ENCODE peak calls at places on chromosomes 13 and 19, in seven cellular contexts. L, J, I, G, N, M and W are unnamed samples.

GRCh38 chr19:16197188-16197621 is 506 bp upstream of the AP1M1 start:
- DNase-seq in J (no peak), N (no peak), G (peak), I (no peak), L (no peak), M (peak), W (no peak)

GRCh38 chr13:94602467-94602866 is 810 bp downstream of the GPR180 start:
- DNase-seq in L (no peak), G (no peak), J (no peak), M (no peak), I (no peak), N (no peak), W (no peak)

GRCh38 chr19:32168606-32169005 is 176.8 kb upstream of the ZNF507 start:
- DNase-seq in L (no peak), M (no peak), G (no peak), N (no peak), J (no peak), I (no peak), W (peak)

GRCh38 chr19:43749898-43750297 is 4.9 kb downstream of the SMG9 start:
- DNase-seq in J (no peak), L (no peak), N (no peak), I (no peak), M (no peak), G (no peak), W (no peak)

GRCh38 chr13:60303166-60303565 is 93.9 kb upstream of the TDRD3 start:
- DNase-seq in M (no peak), J (no peak), L (no peak), N (no peak), I (no peak), G (no peak), W (no peak)

GRCh38 chr19:47729468-47729798 is 15.9 kb upstream of the NOP53 start:
- DNase-seq in N (peak), I (peak), L (peak), M (peak), G (peak), J (no peak), W (no peak)

GRCh38 chr13:27360562-27360961 is 63.9 kb upstream of the GTF3A start:
- DNase-seq in L (no peak), N (no peak), I (peak), J (no peak), G (no peak), M (no peak), W (no peak)

GRCh38 chr13:112010714-112011113 is 56.2 kb upstream of the SOX1 start:
- DNase-seq in G (no peak), M (no peak), I (no peak), L (no peak), J (no peak), N (no peak), W (no peak)

GRCh38 chr19:29239220-29239776 is 26.3 kb upstream of the UQCRFS1 start:
- DNase-seq in M (no peak), I (no peak), G (no peak), L (no peak), N (no peak), J (no peak), W (no peak)

GRCh38 chr19:29006057-29006735 is 206.8 kb downstream of the UQCRFS1 start:
- DNase-seq in G (no peak), N (no peak), J (no peak), I (no peak), L (no peak), M (peak), W (no peak)

GRCh38 chr19:45973564-45974338 is at the start of gene NOVA2:
- DNase-seq in N (peak), M (peak), L (peak), G (peak), J (no peak), I (peak), W (peak)

GRCh38 chr13:59332966-59333365 is 830.8 kb downstream of the DIAPH3 start:
- DNase-seq in L (no peak), J (no peak), G (no peak), N (no peak), I (no peak), M (no peak), W (no peak)

GRCh38 chr19:55452381-55453325 is 8.8 kb downstream of the ISOC2 start:
- DNase-seq in L (peak), G (peak), J (no peak), I (peak), M (peak), N (no peak), W (peak)

GRCh38 chr19:18830488-18830887 is 1.3 kb upstream of the UPF1 start:
- DNase-seq in J (no peak), N (no peak), M (no peak), L (no peak), G (no peak), I (no peak), W (no peak)

GRCh38 chr19:18833141-18833476 is 1.4 kb downstream of the UPF1 start:
- DNase-seq in M (no peak), L (no peak), I (no peak), G (no peak), N (no peak), J (no peak), W (no peak)

GRCh38 chr19:18833849-18834643 is 2.3 kb downstream of the UPF1 start:
- DNase-seq in L (no peak), I (no peak), M (no peak), G (no peak), N (no peak), J (no peak), W (no peak)

GRCh38 chr19:18832331-18833140 is 777 bp downstream of the UPF1 start:
- DNase-seq in N (peak), L (peak), J (no peak), M (no peak), G (no peak), I (peak), W (peak)

DNA sequence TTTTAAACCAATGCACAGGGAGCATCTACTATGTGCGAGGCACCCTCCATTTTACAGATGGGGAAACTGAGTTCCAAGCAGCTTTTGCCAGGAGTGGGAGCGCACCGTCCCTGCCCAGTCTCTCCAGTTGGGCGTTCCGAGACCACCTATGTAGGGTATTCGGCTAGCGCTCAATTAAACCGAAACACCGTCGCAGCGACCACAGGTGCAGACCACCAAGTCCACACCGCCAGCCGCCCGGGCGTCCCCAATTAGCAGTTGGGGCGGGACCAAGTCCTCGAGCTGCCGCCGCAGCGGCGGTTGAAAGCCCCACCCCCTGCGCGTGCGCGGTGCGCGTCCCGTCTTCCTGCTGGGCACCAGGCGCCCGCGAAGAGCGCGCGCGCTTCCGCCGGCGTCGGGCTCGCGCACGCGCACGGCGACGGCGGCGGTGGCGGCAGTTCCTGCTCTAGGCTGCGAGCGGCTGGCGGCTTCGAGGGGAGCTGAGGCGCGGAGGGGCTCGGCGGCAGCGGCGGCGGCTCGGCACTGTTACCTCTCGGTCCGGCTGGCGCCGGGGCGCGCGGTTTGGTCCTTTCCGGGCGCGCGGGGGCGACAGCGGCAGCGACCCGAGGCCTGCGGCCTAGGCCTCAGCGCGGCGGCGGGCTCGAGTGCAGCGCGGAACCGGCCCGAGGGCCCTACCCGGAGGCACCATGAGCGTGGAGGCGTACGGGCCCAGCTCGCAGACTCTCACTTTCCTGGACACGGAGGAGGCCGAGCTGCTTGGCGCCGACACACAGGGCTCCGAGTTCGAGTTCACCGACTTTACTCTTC is at the start of gene UPF1:
- DNase-seq in L (peak), I (peak), N (peak), G (peak), M (peak), J (peak), W (peak)
- TF ChIP-seq CTCF in L (peak), I (no peak), N (no peak), G (peak), M (no peak), J (no peak), W (peak)

GRCh38 chr19:19033176-19033425 is 216 bp downstream of the SUGP2 start:
- DNase-seq in I (no peak), L (no peak), M (no peak), J (no peak), G (no peak), N (no peak), W (no peak)

GRCh38 chr19:19034204-19034624 is 811 bp downstream of the ARMC6 start:
- DNase-seq in J (peak), N (peak), M (peak), I (peak), L (peak), G (no peak), W (no peak)

GRCh38 chr19:19028526-19028925 is 4.8 kb downstream of the SUGP2 start:
- DNase-seq in I (no peak), J (no peak), N (no peak), G (no peak), L (no peak), M (no peak), W (no peak)

GRCh38 chr19:19033426-19034203 is at the start of the genes ARMC6 and SUGP2:
- DNase-seq in N (peak), L (peak), I (peak), G (peak), M (peak), J (peak), W (peak)

DNA sequence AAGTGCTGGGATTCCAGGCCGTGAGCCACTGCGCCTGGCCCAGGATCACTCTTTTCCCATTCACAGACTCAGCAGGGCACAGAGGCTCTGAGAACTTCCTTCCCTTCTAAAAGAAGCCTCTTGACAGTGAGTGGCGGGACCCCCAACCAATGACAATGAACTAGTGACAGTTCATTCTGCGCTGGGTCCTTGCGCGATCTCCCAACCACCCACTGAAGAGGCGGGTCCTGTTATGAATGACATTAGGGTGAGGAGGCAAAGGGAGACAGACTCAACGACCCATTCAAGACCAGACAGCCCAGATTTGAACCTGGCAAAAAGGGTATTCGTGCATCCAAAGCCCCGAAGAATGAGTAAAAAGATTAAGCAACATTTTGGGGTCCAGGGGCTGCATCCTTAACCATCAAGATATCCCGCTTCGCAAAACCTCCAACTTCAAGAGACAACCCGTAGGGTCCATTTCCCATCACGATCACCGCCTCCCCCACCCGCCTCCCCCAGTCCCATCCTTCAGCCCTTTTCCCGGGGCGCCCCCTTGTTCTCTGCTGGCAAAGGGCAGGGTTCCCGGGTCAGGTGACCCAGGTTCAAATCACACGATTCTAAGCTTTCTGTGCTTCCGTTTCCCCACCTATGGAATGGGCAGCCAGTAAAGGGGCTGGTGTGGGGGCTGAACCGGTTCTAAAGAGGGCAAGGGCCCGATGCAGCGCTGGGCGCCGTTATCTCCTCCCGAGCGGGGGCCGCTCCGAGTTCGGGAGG is 719 bp downstream of the SUGP2 start:
- DNase-seq in G (peak), M (peak), I (peak), L (peak), N (peak), J (peak), W (no peak)
- TF ChIP-seq CTCF in G (no peak), M (no peak), I (no peak), L (no peak), N (no peak), J (no peak), W (no peak)

GRCh38 chr19:5478241-5478924 is 23.2 kb downstream of the ZNRF4 start:
- DNase-seq in N (no peak), G (no peak), I (no peak), L (no peak), M (no peak), J (no peak), W (no peak)

GRCh38 chr19:5481957-5482356 is 26.7 kb downstream of the ZNRF4 start:
- DNase-seq in M (no peak), I (no peak), L (no peak), G (no peak), N (no peak), J (no peak), W (no peak)

GRCh38 chr19:5478925-5479588 is 23.8 kb downstream of the ZNRF4 start:
- DNase-seq in M (no peak), I (no peak), L (no peak), J (no peak), G (no peak), N (no peak), W (no peak)

GRCh38 chr19:5479958-5480357 is 24.7 kb downstream of the ZNRF4 start:
- DNase-seq in N (no peak), M (no peak), J (no peak), G (no peak), I (no peak), L (no peak), W (no peak)

DNA sequence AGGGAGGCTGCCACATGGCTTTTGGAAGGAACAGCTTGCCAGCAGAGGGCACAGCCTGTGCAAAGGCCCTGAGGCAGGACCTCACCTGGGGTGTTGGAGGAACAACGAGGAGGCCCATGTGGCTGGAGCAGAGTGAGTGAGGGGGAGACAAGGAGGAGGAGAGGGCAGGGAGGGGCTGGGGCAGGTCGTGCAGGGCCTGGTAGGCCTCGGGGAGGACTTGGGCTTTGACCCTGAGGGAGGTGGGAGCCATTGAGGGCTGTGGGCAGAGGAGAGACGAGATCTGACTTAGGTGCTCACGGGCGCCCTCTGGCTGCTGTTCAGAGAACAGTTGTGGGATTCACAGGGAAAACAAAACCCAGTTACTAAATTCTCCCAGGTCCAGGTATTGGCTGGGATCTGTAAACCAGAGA is 25.2 kb downstream of the ZNRF4 start:
- DNase-seq in N (peak), L (no peak), I (peak), J (peak), M (no peak), G (no peak), W (no peak)
- TF ChIP-seq CTCF in N (peak), L (peak), I (peak), J (peak), M (peak), G (peak), W (peak)

GRCh38 chr13:66691149-66691548 is 539.0 kb downstream of the PCDH9 start:
- DNase-seq in N (no peak), L (no peak), J (no peak), G (no peak), I (no peak), M (no peak), W (no peak)

GRCh38 chr13:66689628-66690027 is 540.5 kb downstream of the PCDH9 start:
- DNase-seq in I (peak), L (no peak), G (no peak), J (no peak), M (peak), N (no peak), W (no peak)

GRCh38 chr13:66693656-66694055 is 536.5 kb downstream of the PCDH9 start:
- DNase-seq in G (no peak), J (no peak), N (no peak), M (no peak), L (no peak), I (no peak), W (no peak)

DNA sequence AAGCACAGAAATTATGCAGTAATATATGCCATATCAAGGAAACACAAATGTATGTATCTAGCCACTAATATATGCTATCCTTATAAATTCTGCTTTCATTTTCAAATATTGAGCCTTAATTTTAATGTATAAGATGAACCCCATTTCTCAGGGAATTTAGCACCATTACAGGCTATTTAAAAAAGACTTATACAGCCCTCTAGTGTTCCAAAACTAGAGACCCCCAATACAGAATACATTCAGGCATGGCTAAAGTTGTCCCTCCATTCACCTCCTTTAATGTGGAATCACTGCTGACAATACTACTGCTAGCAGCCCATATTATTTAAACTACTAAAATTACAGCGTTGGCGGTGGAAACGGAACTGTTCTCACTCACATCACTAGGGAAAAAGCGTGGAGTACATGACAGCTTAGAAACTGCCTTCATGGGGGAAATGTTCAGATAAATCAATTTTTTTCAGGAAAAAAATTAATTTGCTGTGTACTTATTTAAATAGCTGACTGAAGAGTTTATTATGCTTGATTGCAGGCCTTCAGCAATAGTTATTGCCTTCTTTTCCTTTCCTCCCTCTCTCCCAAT is 541.0 kb downstream of the PCDH9 start:
- DNase-seq in G (no peak), N (no peak), I (peak), L (no peak), M (peak), J (no peak), W (no peak)
- TF ChIP-seq CTCF in G (no peak), N (no peak), I (peak), L (peak), M (peak), J (no peak), W (peak)

DNA sequence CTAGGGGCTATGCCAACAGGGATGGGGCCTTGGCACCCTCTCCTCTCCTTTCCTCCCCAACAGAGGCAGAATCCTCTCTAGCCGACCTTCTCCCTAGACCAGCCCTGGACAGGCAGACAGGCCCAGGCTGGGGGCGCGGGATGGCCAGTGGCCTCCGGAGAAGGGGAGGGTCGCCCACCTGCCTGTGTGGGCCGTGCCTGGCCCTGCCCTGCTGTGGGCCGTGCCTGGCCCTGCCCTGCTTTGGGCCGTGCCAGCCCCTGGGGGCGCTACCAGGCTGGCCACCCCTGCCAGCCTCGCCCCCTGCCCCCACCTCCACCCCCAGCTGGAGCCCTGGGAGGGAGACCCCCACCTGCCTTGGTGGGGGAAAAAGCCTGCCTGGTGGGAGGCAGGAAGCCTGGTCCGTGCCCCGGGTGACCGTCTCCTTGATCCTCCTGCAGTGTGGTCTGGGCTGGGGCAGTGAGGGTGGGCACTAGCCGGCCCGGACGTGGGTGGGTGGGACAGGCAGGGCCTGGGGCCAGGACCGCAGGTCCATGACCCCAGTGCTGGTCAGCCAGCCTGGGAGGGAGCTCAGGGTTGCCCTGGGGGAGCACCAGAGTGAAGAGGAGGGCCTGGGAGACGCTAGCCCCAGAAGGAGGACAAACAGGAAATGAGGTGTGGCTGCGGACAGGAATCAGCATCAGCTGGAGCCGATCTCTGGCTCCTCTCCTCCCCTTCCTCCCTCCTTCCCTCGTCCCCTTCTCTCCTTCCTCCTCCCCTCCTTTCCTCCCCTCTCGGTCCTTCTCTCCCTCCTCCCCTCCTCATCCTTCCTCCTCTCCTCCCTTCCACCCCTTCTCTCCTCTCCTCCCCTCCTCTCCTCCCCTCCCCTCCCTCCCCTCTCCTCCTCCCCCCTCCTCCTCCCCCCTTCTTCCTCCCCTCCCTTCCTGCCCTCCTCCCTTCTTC is 5.1 kb upstream of the MKNK2 start:
- DNase-seq in I (peak), L (peak), J (no peak), N (peak), G (peak), M (peak), W (peak)
- TF ChIP-seq CTCF in I (peak), L (no peak), J (no peak), N (no peak), G (no peak), M (no peak), W (no peak)